ENCODE peak calls at places on chromosomes 16 and 17, in ten cellular contexts. V, F, H, W, C, P, A, Q, O and Y are unnamed samples. For H3K4me1, the result is how much of the 10 kb centered on the place peaks cover.

GRCh38 chr17:57407287-57408063 is 151.2 kb downstream of the MSI2 start:
- DNase-seq in C (peak), A (no peak), Q (no peak), P (peak), H (no peak), F (no peak), W (peak), O (no peak), V (peak), Y (peak)

GRCh38 chr17:39634384-39634871 is 2.5 kb upstream of the STARD3 start:
- DNase-seq in P (no peak), H (peak), O (no peak), A (peak), C (peak), W (peak), F (no peak), V (peak), Q (peak), Y (no peak)

GRCh38 chr17:9798724-9799123 is 7.3 kb upstream of the DHRS7C start:
- DNase-seq in Q (no peak), O (no peak), H (no peak), A (no peak), C (no peak), F (no peak), W (peak), P (no peak), V (no peak), Y (no peak)

GRCh38 chr16:47777191-47777590 is 316.1 kb downstream of the PHKB start:
- DNase-seq in C (peak), F (no peak), W (peak), H (no peak), Q (peak), V (no peak), A (peak), O (no peak), P (no peak), Y (no peak)

GRCh38 chr17:50569592-50569991 is 9.1 kb downstream of the CACNA1G start:
- DNase-seq in F (no peak), P (no peak), A (no peak), Q (no peak), V (no peak), C (no peak), W (no peak), O (no peak), H (no peak), Y (no peak)

GRCh38 chr16:50580180-50580771 is 32.1 kb downstream of the NKD1 start:
- DNase-seq in W (no peak), A (no peak), F (no peak), H (no peak), Q (peak), V (no peak), O (no peak), C (no peak), P (no peak), Y (no peak)

GRCh38 chr16:12618515-12618914 is 185.2 kb downstream of the CPPED1 start:
- DNase-seq in A (no peak), P (no peak), O (no peak), C (no peak), W (no peak), V (no peak), H (no peak), F (no peak), Q (no peak), Y (no peak)

GRCh38 chr17:39171933-39172332 is 6.0 kb upstream of the ARL5C start:
- DNase-seq in F (no peak), W (no peak), C (no peak), V (no peak), A (no peak), Q (no peak), P (no peak), O (no peak), H (no peak), Y (no peak)

GRCh38 chr16:79599837-79600635 is 501 bp downstream of the MAF start:
- DNase-seq in A (no peak), H (peak), F (peak), V (peak), C (peak), W (no peak), P (no peak), O (peak), Q (peak), Y (peak)

GRCh38 chr17:36889955-36890354 is 47.3 kb upstream of the LHX1 start:
- DNase-seq in C (no peak), F (no peak), O (no peak), P (no peak), H (no peak), W (no peak), A (no peak), Q (no peak), V (no peak), Y (no peak)

GRCh38 chr16:72094266-72094610 is 591 bp downstream of the DHX38 start:
- DNase-seq in A (no peak), H (peak), C (no peak), O (no peak), Q (peak), W (peak), P (no peak), V (peak), F (no peak), Y (peak)

GRCh38 chr17:29060475-29060874 is 17.5 kb downstream of the PIPOX start:
- DNase-seq in A (no peak), V (peak), Q (no peak), W (no peak), H (no peak), P (no peak), C (no peak), F (no peak), O (no peak), Y (no peak)

GRCh38 chr17:35726609-35727460 is 4.6 kb upstream of the RASL10B start:
- DNase-seq in W (peak), V (no peak), F (peak), O (no peak), A (peak), C (peak), Q (peak), P (peak), H (no peak), Y (peak)

GRCh38 chr16:86476956-86477530 is 33.3 kb upstream of the FOXF1 start:
- DNase-seq in O (no peak), W (no peak), H (no peak), C (no peak), V (no peak), P (no peak), Q (peak), A (no peak), F (no peak), Y (no peak)

GRCh38 chr16:30805370-30806169 is 18.6 kb upstream of the ZNF629 start:
- DNase-seq in W (peak), F (peak), O (peak), Q (peak), C (peak), H (peak), V (peak), A (peak), P (peak), Y (peak)

GRCh38 chr16:83705856-83706255 is 101.9 kb upstream of the HSBP1 start:
- DNase-seq in A (no peak), V (no peak), O (no peak), F (no peak), C (peak), H (no peak), W (no peak), P (no peak), Q (peak), Y (no peak)

GRCh38 chr17:17343896-17344506 is 40.8 kb downstream of the NT5M start:
- DNase-seq in Q (no peak), A (no peak), H (no peak), V (no peak), W (no peak), O (no peak), F (peak), P (no peak), C (no peak), Y (no peak)

GRCh38 chr17:33945641-33946546 is 309.2 kb upstream of the CCL2 start:
- DNase-seq in H (no peak), W (no peak), V (no peak), Q (no peak), F (no peak), C (no peak), P (no peak), A (no peak), O (no peak), Y (no peak)

GRCh38 chr17:65557349-65558310 is 3.8 kb downstream of the AXIN2 start:
- DNase-seq in Q (peak), H (no peak), P (peak), F (no peak), O (no peak), W (no peak), C (peak), V (no peak), A (peak), Y (peak)

GRCh38 chr17:75910699-75911098 is 6.0 kb upstream of the MRPL38 start:
- DNase-seq in C (no peak), W (no peak), A (no peak), O (no peak), H (no peak), P (no peak), Q (no peak), V (peak), F (no peak), Y (no peak)

GRCh38 chr16:87464691-87465300 is 28.0 kb downstream of the ZCCHC14 start:
- DNase-seq in V (no peak), O (no peak), W (peak), Q (peak), F (no peak), H (no peak), C (peak), P (no peak), A (peak), Y (peak)

GRCh38 chr17:82599674-82600661 is 48.3 kb downstream of the WDR45B start:
- DNase-seq in C (no peak), F (no peak), A (no peak), V (no peak), O (no peak), Q (no peak), W (no peak), P (no peak), H (no peak), Y (no peak)

GRCh38 chr17:73142763-73143395 is 21.9 kb upstream of the SSTR2 start:
- DNase-seq in A (peak), V (no peak), W (peak), Q (peak), O (no peak), P (no peak), C (peak), H (no peak), F (no peak), Y (no peak)

GRCh38 chr17:64781394-64781793 is 119.3 kb upstream of the SMURF2 start:
- DNase-seq in V (peak), Q (peak), P (no peak), W (no peak), C (peak), A (no peak), F (peak), H (peak), O (no peak), Y (peak)

GRCh38 chr16:61791465-61791864 is 244.8 kb downstream of the CDH8 start:
- DNase-seq in F (no peak), V (no peak), Q (peak), A (no peak), P (no peak), C (no peak), O (no peak), H (no peak), W (no peak), Y (no peak)

GRCh38 chr17:42050360-42051012 is at the start of gene C17orf113:
- DNase-seq in C (peak), W (peak), O (peak), H (peak), V (peak), Q (peak), F (peak), A (no peak), P (peak), Y (peak)

GRCh38 chr17:35486920-35487727 is 38.6 kb upstream of the SLFN13 start:
- DNase-seq in F (peak), V (no peak), H (peak), A (peak), W (no peak), Q (peak), O (no peak), P (no peak), C (peak), Y (peak)

GRCh38 chr17:48047113-48047740 is 932 bp upstream of the NFE2L1 start:
- DNase-seq in O (no peak), P (no peak), W (no peak), F (no peak), C (no peak), V (peak), A (no peak), H (peak), Q (no peak), Y (no peak)

GRCh38 chr17:60508384-60508980 is 17.6 kb downstream of the APPBP2 start:
- DNase-seq in C (no peak), H (peak), A (no peak), P (no peak), V (no peak), Q (no peak), F (no peak), W (no peak), O (no peak), Y (no peak)

GRCh38 chr17:74429604-74430384 is 2.1 kb upstream of the GPRC5C start:
- DNase-seq in A (no peak), W (peak), V (peak), H (no peak), Q (no peak), O (no peak), C (peak), F (no peak), P (peak), Y (peak)

GRCh38 chr17:45160505-45161287 is 979 bp upstream of the HEXIM2 start:
- DNase-seq in P (peak), V (peak), Q (peak), F (peak), W (peak), C (peak), H (peak), O (peak), A (peak), Y (peak)

GRCh38 chr16:57799619-57800212 is 2.6 kb downstream of the KIFC3 start:
- DNase-seq in Q (no peak), A (no peak), P (no peak), V (no peak), C (no peak), H (no peak), O (no peak), W (no peak), F (no peak), Y (no peak)

GRCh38 chr16:17529982-17530760 is 59.4 kb upstream of the XYLT1 start:
- DNase-seq in A (no peak), P (no peak), H (peak), V (no peak), O (no peak), F (no peak), C (no peak), W (no peak), Q (no peak), Y (no peak)

GRCh38 chr16:27718767-27719445 is 169.0 kb downstream of the KATNIP start:
- DNase-seq in V (peak), W (no peak), H (no peak), P (peak), O (peak), F (no peak), Q (no peak), C (no peak), A (no peak), Y (no peak)

GRCh38 chr16:6804461-6804860 is 528.2 kb upstream of the RBFOX1 start:
- DNase-seq in C (no peak), F (no peak), Q (no peak), A (no peak), W (no peak), O (no peak), V (no peak), H (no peak), P (no peak), Y (no peak)

GRCh38 chr16:81076566-81077076 is 417 bp downstream of the C16orf46 start:
- DNase-seq in P (peak), A (peak), H (peak), C (peak), O (peak), Q (peak), V (peak), F (peak), W (peak), Y (peak)

DNA sequence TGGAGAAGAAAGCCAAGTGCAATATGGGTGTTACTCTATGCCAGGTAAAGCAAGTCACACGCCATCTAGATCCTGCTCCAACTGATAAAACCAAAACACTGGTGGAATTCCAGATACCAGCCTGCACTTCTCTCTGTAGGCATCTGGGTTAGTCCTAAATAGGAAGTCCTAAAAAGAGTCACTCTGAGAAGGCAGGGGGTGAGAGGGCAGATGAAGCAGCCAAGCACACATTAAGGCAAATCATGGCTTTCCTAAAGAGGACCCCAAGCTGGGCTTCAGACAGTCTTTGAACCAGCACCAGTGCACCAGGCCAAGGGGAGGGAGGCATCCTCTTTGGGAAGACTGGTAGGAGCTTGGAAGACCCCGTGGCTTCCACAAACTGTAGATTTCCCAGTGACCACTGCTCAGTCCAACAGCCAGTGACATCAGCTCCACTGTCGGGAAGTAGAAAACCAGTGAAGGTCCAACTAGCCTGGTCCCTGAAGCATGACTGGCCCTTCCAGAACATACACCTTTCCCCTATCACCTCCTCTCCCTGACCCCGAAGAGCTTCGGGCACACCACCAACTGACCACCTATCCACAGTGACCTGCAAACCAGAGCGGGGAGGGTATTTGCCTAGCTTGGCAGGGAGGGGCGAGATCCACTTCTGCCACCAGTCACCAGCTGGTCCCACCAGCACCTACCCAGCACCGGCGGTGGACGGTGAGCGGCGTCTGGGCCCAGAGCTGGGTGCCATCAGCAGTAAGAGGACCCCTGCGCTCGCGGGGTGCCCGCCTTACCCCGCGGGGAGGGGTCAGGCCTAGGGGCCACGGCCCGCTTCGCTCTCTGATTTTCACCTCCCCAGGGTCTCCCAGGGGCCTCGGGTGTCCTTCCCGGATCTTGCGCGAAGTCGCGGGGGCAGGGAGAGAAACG is 1.0 kb downstream of the LITAF start:
- DNase-seq in Q (peak), V (no peak), C (peak), O (no peak), H (peak), P (peak), F (no peak), A (peak), W (no peak), Y (peak)
- H3K4me1 ChIP-seq in Q (under half), V (under half), C (under half), O (under half), H (under half), P (half or more), F (under half), A (under half), W (under half), Y (under half)

GRCh38 chr16:31868164-31868563 is 5.4 kb upstream of the ZNF267 start:
- DNase-seq in F (no peak), O (no peak), H (no peak), V (no peak), P (no peak), A (no peak), Q (no peak), C (no peak), W (no peak), Y (no peak)

GRCh38 chr16:31871510-31871909 is 2.1 kb upstream of the ZNF267 start:
- DNase-seq in A (no peak), C (no peak), O (no peak), P (no peak), F (no peak), V (no peak), Q (no peak), H (no peak), W (no peak), Y (no peak)

GRCh38 chr16:31870809-31871208 is 2.8 kb upstream of the ZNF267 start:
- DNase-seq in V (no peak), Q (no peak), C (no peak), F (no peak), W (no peak), H (no peak), P (no peak), A (no peak), O (no peak), Y (no peak)

GRCh38 chr16:31868701-31869167 is 4.9 kb upstream of the ZNF267 start:
- DNase-seq in C (peak), F (peak), V (peak), Q (peak), O (peak), W (peak), A (peak), H (peak), P (peak), Y (peak)

DNA sequence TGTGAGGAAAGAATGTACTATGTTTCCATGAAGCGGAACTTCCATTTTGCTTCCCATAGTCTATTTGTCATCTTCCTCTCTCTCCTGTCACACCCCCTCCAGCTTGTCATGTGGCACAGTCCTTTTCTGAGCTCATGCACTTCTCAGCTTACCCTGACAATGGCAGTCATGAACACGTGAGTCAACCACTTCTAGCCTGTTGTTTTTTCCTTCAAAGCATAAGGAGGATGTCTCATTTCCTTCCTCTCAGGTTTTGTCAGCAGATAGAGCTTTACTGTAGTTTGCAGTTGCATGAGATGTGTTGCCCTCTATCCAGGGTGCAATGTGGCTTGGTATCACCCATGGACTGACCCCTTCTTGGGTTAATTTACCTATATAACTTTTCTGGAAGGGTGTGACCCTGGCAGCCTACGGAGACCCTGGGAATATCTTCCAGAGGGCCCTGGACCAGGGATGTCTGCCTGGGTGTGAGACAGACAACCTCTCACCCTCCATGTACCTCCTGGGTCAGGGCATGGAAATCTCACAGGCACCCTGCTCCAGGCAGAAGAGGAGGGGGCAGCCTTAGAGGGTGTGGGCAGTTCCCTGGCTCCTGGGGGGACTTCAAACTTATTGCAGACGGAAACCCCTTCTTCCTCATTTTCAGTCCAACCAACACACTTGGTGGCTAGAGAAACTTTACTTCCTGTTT is 4.0 kb upstream of the ZNF267 start:
- DNase-seq in V (no peak), P (no peak), W (peak), F (no peak), H (peak), Q (peak), A (peak), O (no peak), C (peak), Y (peak)
- H3K9ac ChIP-seq in V (no peak), P (no peak), W (no peak), F (no peak), H (no peak), Q (peak), A (no peak), O (no peak), C (peak), Y (no peak)

DNA sequence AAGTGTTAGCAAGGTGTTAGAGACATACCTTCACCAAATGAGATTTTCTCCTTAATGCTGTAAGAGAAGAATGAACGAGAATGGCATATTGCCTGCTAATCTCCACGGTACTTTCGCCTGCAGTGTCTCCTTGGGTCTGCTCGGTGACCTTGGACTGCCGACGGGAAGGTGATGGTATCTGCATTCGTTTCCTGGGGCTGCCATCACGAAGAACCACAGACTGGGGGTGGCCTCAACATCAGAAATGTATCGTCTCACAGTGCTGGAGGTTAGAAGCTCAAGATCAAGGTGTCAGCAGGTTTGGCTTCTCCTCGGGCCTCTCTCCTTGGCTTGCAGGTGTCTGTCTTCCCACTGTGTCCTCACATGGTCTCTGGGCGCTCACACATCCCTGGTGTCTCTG is 86.3 kb upstream of the TNRC6C start:
- DNase-seq in V (no peak), C (no peak), Q (no peak), H (no peak), F (no peak), A (no peak), W (no peak), O (no peak), P (no peak), Y (no peak)
- H3K27ac ChIP-seq in V (no peak), C (no peak), Q (no peak), H (no peak), F (no peak), A (no peak), W (no peak), O (no peak), P (no peak), Y (no peak)

GRCh38 chr17:8159459-8160223 is 3.1 kb downstream of the VAMP2 start:
- DNase-seq in O (no peak), Q (no peak), F (no peak), P (no peak), C (no peak), W (no peak), V (no peak), H (no peak), A (no peak), Y (no peak)
- H3K4me1 ChIP-seq in O (under half), Q (under half), F (under half), P (half or more), C (under half), W (under half), V (under half), H (under half), A (under half), Y (under half)